ENCODE peak calls at places on chromosomes 6 and 20, in six cellular contexts. R is ascending aorta; D is CD8-positive, alpha-beta T cell; Z is sigmoid colon; W is uterus; M is lung. Q is an unnamed sample.

GRCh38 chr6:71248866-71249265 is 39.7 kb upstream of the OGFRL1 start:
- DNase-seq in M (no peak), Z (no peak), D (no peak), R (no peak), W (no peak), Q (no peak)

GRCh38 chr20:23046431-23046830 is 3.0 kb downstream of the THBD start:
- DNase-seq in R (peak; percentile 52), W (no peak), M (no peak), D (no peak), Z (no peak), Q (no peak)

GRCh38 chr6:132122871-132123270 is 171.7 kb upstream of the CCN2 start:
- DNase-seq in W (no peak), R (no peak), M (no peak), D (no peak), Z (no peak), Q (no peak)

GRCh38 chr6:105388392-105388791 is 14.5 kb downstream of the PREP start:
- DNase-seq in R (no peak), M (no peak), W (no peak), D (no peak), Z (no peak), Q (no peak)

GRCh38 chr6:131453803-131454202 is 119.2 kb upstream of the ARG1 start:
- DNase-seq in D (no peak), W (no peak), M (no peak), Z (no peak), R (no peak), Q (no peak)

GRCh38 chr6:6758915-6759654 is 170.6 kb downstream of the LY86 start:
- DNase-seq in R (peak; percentile 74), Z (peak; percentile 72), W (peak; percentile 63), D (peak; percentile 3), M (peak; percentile 68), Q (peak; percentile 76)

GRCh38 chr6:67237276-67237675 is 1397.8 kb upstream of the ADGRB3 start:
- DNase-seq in R (no peak), D (no peak), W (no peak), M (no peak), Z (no peak), Q (no peak)

GRCh38 chr6:25448965-25449538 is 169.9 kb downstream of the CARMIL1 start:
- DNase-seq in R (no peak), W (no peak), D (no peak), M (no peak), Z (no peak), Q (no peak)

GRCh38 chr6:22883061-22883717 is 313.8 kb downstream of the HDGFL1 start:
- DNase-seq in D (no peak), M (no peak), W (no peak), R (no peak), Z (no peak), Q (no peak)

GRCh38 chr6:32166411-32167061 is 2.1 kb downstream of the EGFL8 start:
- DNase-seq in W (no peak), Z (no peak), D (no peak), M (no peak), R (no peak), Q (no peak)

GRCh38 chr6:65524232-65524631 is 182.8 kb downstream of the EYS start:
- DNase-seq in W (no peak), R (no peak), Z (no peak), M (no peak), D (no peak), Q (no peak)

GRCh38 chr6:9405825-9406224 is 970.5 kb upstream of the SLC35B3 start:
- DNase-seq in Z (no peak), W (no peak), D (no peak), M (no peak), R (no peak), Q (no peak)

GRCh38 chr20:59149678-59150504 is 13.7 kb upstream of the ZNF831 start:
- DNase-seq in R (no peak), W (peak; percentile 31), Z (no peak), M (no peak), D (peak; percentile 66), Q (no peak)

GRCh38 chr6:160967351-160967750 is 24.2 kb upstream of the MAP3K4 start:
- DNase-seq in W (no peak), D (no peak), Z (no peak), R (no peak), M (no peak), Q (no peak)

GRCh38 chr6:165825416-165825815 is 162.4 kb upstream of the PDE10A start:
- DNase-seq in W (no peak), M (no peak), R (no peak), D (no peak), Z (no peak), Q (no peak)

GRCh38 chr20:59214619-59215547 is 51.3 kb downstream of the ZNF831 start:
- DNase-seq in R (no peak), M (no peak), W (no peak), Z (no peak), D (no peak), Q (peak; percentile 36)

GRCh38 chr20:59738851-59739250 is 134.5 kb downstream of the PHACTR3 start:
- DNase-seq in D (no peak), W (no peak), M (no peak), R (no peak), Z (no peak), Q (no peak)

GRCh38 chr6:54491431-54491830 is 183.2 kb downstream of the TINAG start:
- DNase-seq in Z (no peak), D (no peak), W (no peak), R (no peak), M (no peak), Q (no peak)

GRCh38 chr6:52995913-52996685 is 1.0 kb upstream of the GSTA4 start:
- DNase-seq in M (peak; percentile 32), D (no peak), R (peak; percentile 86), Z (peak; percentile 67), W (peak; percentile 39), Q (peak; percentile 76)

GRCh38 chr6:124947821-124948451 is 14.3 kb upstream of the RNF217 start:
- DNase-seq in M (no peak), Z (no peak), W (no peak), D (no peak), R (no peak), Q (no peak)

GRCh38 chr6:169395080-169395805 is 141.6 kb upstream of the THBS2 start:
- DNase-seq in Z (no peak), M (peak; percentile 15), R (no peak), D (no peak), W (no peak), Q (no peak)

GRCh38 chr6:53735896-53736295 is 58.9 kb upstream of the LRRC1 start:
- DNase-seq in D (no peak), Z (no peak), M (no peak), R (no peak), W (no peak), Q (no peak)

GRCh38 chr20:19992996-19993908 is 23.9 kb upstream of the NAA20 start:
- DNase-seq in R (no peak), D (no peak), Z (no peak), W (no peak), M (no peak), Q (peak; percentile 61)
- H3K4me1 ChIP-seq in R (peaks cover 40% of the 10 kb centered on the region), D (no peaks in the 10 kb centered on the region), Z (no peaks in the 10 kb centered on the region), W (peaks cover 6% of the 10 kb centered on the region), M (peaks cover 23% of the 10 kb centered on the region), Q (peaks cover 61% of the 10 kb centered on the region)

DNA sequence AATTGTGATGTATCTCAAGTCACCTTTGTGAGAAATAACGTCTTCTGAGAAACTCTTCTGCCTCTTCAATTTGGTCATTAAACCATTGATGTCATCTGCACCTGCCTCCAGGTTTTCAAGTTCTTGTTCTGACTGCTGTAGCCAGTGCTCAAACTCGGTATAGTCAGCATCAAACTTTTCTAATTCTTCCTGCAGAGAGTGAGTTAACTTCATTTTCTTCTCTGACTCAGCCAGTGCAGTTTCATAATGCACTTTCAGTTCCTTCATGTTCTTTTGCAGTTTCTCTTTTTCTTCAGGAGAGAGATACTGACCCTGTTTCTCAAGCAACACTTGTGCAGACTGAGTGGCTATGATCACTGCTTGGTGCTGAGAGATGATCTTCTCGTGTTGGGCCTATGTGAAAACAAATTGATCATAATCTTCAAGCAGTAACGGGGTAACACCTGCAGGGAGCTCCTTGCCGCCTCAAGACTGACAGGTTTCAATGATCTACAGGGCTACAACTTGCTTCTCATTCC is 48.8 kb downstream of the DST start:
- DNase-seq in Z (no peak), R (no peak), W (no peak), M (no peak), D (no peak), Q (no peak)
- H3K36me3 ChIP-seq in Z (peaks cover 6% of the 10 kb centered on the region), R (peaks cover 47% of the 10 kb centered on the region), W (no peaks in the 10 kb centered on the region), M (peaks cover 4% of the 10 kb centered on the region), D (no peaks in the 10 kb centered on the region), Q (peaks cover 12% of the 10 kb centered on the region)

GRCh38 chr6:17908831-17909230 is 78.6 kb downstream of the KIF13A start:
- DNase-seq in M (no peak), W (no peak), D (no peak), R (no peak), Z (no peak), Q (no peak)

GRCh38 chr6:17907467-17908229 is 79.8 kb downstream of the KIF13A start:
- DNase-seq in M (peak; percentile 82), R (peak; percentile 91), Z (peak; percentile 90), W (peak; percentile 80), D (no peak), Q (peak; percentile 95)

GRCh38 chr6:17902953-17903352 is 84.5 kb downstream of the KIF13A start:
- DNase-seq in W (no peak), R (no peak), Z (no peak), M (no peak), D (no peak), Q (no peak)

GRCh38 chr6:17904491-17905120 is 82.8 kb downstream of the KIF13A start:
- DNase-seq in M (no peak), R (no peak), Z (no peak), D (no peak), W (no peak), Q (no peak)

DNA sequence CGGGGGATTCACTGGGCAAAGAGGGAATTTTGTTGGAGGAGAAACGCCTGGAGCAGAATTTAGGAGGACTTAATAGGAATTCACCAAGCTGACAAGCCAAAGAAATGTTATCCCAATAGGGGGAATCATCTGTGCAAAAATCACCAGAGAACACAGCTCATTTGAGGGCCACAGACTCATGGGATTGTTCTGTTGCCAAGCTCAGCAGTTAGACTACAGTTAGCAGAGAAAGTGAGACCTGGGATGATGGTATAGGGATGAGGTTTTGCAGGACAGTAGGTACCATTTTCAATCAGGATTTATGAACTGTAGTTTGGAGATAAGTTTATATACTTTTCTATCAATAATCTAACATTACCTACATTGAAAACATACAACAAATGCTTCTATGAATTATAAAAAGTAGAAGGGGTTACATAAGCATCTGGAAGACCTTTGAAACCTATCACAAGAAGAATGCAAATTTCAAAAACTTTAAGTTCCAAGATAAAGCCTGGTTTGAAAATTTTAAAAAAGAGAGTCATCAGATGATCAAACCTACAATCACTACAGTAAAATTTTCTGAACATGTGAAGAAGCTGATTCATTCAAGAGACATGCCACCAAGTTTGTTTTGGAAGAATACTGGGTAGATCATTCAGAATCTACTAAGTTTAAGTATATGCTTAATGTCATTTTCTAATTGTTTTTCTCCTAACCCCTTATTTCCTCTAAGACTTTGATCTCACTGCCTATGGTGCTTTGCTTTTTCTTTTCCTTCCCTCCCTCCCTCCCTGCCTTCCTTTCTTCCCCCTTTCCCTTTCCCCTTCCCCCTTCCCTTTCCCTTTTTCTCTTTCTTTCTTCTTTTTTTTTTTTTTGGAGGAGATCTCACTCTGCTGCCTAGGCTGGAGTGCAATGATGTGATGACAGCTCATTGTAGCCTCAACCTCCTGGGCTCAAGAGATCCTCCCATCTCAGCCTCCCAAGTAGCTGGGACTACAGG is 81.5 kb downstream of the KIF13A start:
- DNase-seq in D (no peak), Z (no peak), W (no peak), M (no peak), R (no peak), Q (no peak)
- H3K4me1 ChIP-seq in D (no peaks in the 10 kb centered on the region), Z (no peaks in the 10 kb centered on the region), W (peaks cover 3% of the 10 kb centered on the region), M (peaks cover 35% of the 10 kb centered on the region), R (peaks cover 30% of the 10 kb centered on the region), Q (peaks cover 68% of the 10 kb centered on the region)

GRCh38 chr20:3190681-3191111 is 13.8 kb downstream of the DDRGK1 start:
- DNase-seq in M (no peak), D (no peak), Z (no peak), R (no peak), W (no peak), Q (no peak)
- H3K36me3 ChIP-seq in M (peaks cover 54% of the 10 kb centered on the region), D (peaks cover 49% of the 10 kb centered on the region), Z (peaks cover 45% of the 10 kb centered on the region), R (peaks cover 65% of the 10 kb centered on the region), W (no peaks in the 10 kb centered on the region), Q (no peaks in the 10 kb centered on the region)

GRCh38 chr6:158636778-158637177 is 7.8 kb downstream of the DYNLT1 start:
- DNase-seq in R (no peak), M (no peak), D (no peak), W (no peak), Z (no peak), Q (no peak)
- H3K4me1 ChIP-seq in R (peaks cover 19% of the 10 kb centered on the region), M (peaks cover 3% of the 10 kb centered on the region), D (peaks cover 42% of the 10 kb centered on the region), W (peaks cover 5% of the 10 kb centered on the region), Z (no peaks in the 10 kb centered on the region), Q (peaks cover 3% of the 10 kb centered on the region)